ENCODE peak calls at places on chromosomes 2 and 18, in eight cellular contexts. S is psoas muscle, I is left lung, P is kidney, B is ascending aorta, C is endothelial cell, E is HFFc6, N is lower leg skin. Q is an unnamed sample.
A peak's percentile ranks its signal among the peaks of the same experiment; 100 is the strongest.

GRCh38 chr18:8705941-8706544 is 687 bp downstream of the MTCL1 start:
- DNase-seq in S (peak; percentile 53), I (peak; percentile 80), P (peak; percentile 80), B (no peak), C (peak; percentile 21), E (no peak), N (peak; percentile 87), Q (peak; percentile 56)

GRCh38 chr18:39624934-39625333 is 2059.3 kb upstream of the CELF4 start:
- DNase-seq in S (no peak), I (no peak), P (no peak), B (no peak), C (no peak), E (peak; percentile 53), N (no peak), Q (no peak)

GRCh38 chr2:16148632-16149348 is 208.4 kb downstream of the MYCN start:
- DNase-seq in S (no peak), I (no peak), P (no peak), B (no peak), C (no peak), E (no peak), N (peak; percentile 14), Q (no peak)

GRCh38 chr2:149921911-149922616 is 334.5 kb upstream of the MMADHC start:
- DNase-seq in S (no peak), I (no peak), P (no peak), B (no peak), C (no peak), E (no peak), N (no peak), Q (no peak)

GRCh38 chr2:47344890-47345583 is 57.9 kb upstream of the MSH2 start:
- DNase-seq in S (peak; percentile 59), I (peak; percentile 83), P (peak; percentile 93), B (no peak), C (peak; percentile 87), E (peak; percentile 59), N (peak; percentile 88), Q (peak; percentile 92)

GRCh38 chr2:41965886-41966285 is 81.9 kb upstream of the PKDCC start:
- DNase-seq in S (peak; percentile 76), I (no peak), P (no peak), B (peak; percentile 86), C (no peak), E (no peak), N (peak; percentile 89), Q (no peak)

GRCh38 chr2:109032229-109032800 is 43.3 kb upstream of the EDAR start:
- DNase-seq in S (no peak), I (no peak), P (no peak), B (no peak), C (no peak), E (no peak), N (peak; percentile 45), Q (no peak)

GRCh38 chr18:29123706-29124530 is 947.0 kb upstream of the CDH2 start:
- DNase-seq in S (no peak), I (no peak), P (no peak), B (no peak), C (no peak), E (no peak), N (no peak), Q (no peak)

GRCh38 chr2:112216158-112216557 is 38.7 kb downstream of the ZC3H8 start:
- DNase-seq in S (no peak), I (no peak), P (no peak), B (no peak), C (peak; percentile 7), E (peak; percentile 8), N (no peak), Q (no peak)

GRCh38 chr2:54092940-54093339 is 22.5 kb upstream of the ACYP2 start:
- DNase-seq in S (no peak), I (no peak), P (no peak), B (no peak), C (no peak), E (no peak), N (no peak), Q (no peak)

GRCh38 chr2:241017228-241017940 is 19.0 kb downstream of the SNED1 start:
- DNase-seq in S (no peak), I (peak; percentile 47), P (no peak), B (peak; percentile 30), C (no peak), E (no peak), N (peak; percentile 80), Q (no peak)

GRCh38 chr18:23487738-23488625 is 15.3 kb upstream of the RMC1 start:
- DNase-seq in S (no peak), I (peak; percentile 81), P (no peak), B (peak; percentile 82), C (no peak), E (no peak), N (no peak), Q (no peak)

GRCh38 chr18:27223570-27224340 is 38.6 kb upstream of the CHST9 start:
- DNase-seq in S (no peak), I (no peak), P (no peak), B (no peak), C (no peak), E (no peak), N (no peak), Q (peak; percentile 45)

GRCh38 chr2:164675027-164675426 is 53.7 kb upstream of the GRB14 start:
- DNase-seq in S (no peak), I (no peak), P (no peak), B (no peak), C (no peak), E (no peak), N (no peak), Q (no peak)

GRCh38 chr2:237824085-237824484 is 25.5 kb downstream of the RBM44 start:
- DNase-seq in S (no peak), I (no peak), P (no peak), B (no peak), C (no peak), E (no peak), N (no peak), Q (no peak)

GRCh38 chr2:179876266-179876665 is 14.9 kb upstream of the ZNF385B start:
- DNase-seq in S (no peak), I (no peak), P (no peak), B (no peak), C (no peak), E (no peak), N (no peak), Q (no peak)
- TF ChIP-seq CTCF in S (no peak), I (no peak), P (no peak), B (no peak), C (no peak), E (no peak), N (no peak), Q (no peak)

DNA sequence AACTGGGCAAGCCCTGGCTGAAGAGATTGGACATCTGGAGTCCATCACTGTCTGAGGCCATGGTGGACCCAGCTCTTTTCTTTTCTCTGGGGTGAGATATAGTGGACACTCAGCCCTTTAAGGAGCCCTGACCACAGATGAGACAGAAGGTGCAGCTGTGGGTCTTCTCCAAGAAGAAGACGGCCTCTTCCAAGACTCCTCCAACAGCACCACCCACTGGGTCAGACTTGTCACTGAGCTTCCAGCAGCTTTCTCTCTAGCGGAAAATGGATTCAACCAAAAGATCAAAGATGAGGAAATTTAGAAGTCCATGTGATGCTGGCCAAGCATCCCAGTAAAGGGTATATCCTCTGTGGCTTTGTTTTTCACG is 27.3 kb downstream of the TWIST2 start:
- DNase-seq in S (no peak), I (peak; percentile 42), P (no peak), B (peak; percentile 68), C (no peak), E (peak; percentile 74), N (peak; percentile 89), Q (no peak)
- TF ChIP-seq CTCF in S (no peak), I (no peak), P (no peak), B (no peak), C (no peak), E (peak; percentile 88), N (no peak), Q (no peak)

GRCh38 chr2:152336103-152336853 is 1.3 kb downstream of the FMNL2 start:
- DNase-seq in S (peak; percentile 81), I (peak; percentile 86), P (peak; percentile 84), B (peak; percentile 77), C (peak; percentile 55), E (peak; percentile 29), N (peak; percentile 93), Q (peak; percentile 68)

GRCh38 chr2:152335851-152336102 is 803 bp downstream of the FMNL2 start:
- DNase-seq in S (peak; percentile 64), I (no peak), P (peak; percentile 80), B (no peak), C (no peak), E (no peak), N (peak; percentile 85), Q (no peak)

GRCh38 chr2:152334701-152335015 is 316 bp upstream of the FMNL2 start:
- DNase-seq in S (no peak), I (no peak), P (no peak), B (no peak), C (no peak), E (no peak), N (no peak), Q (no peak)

GRCh38 chr2:152336854-152337510 is 2.0 kb downstream of the FMNL2 start:
- DNase-seq in S (peak; percentile 54), I (no peak), P (no peak), B (no peak), C (peak; percentile 5), E (peak; percentile 60), N (no peak), Q (peak; percentile 48)

DNA sequence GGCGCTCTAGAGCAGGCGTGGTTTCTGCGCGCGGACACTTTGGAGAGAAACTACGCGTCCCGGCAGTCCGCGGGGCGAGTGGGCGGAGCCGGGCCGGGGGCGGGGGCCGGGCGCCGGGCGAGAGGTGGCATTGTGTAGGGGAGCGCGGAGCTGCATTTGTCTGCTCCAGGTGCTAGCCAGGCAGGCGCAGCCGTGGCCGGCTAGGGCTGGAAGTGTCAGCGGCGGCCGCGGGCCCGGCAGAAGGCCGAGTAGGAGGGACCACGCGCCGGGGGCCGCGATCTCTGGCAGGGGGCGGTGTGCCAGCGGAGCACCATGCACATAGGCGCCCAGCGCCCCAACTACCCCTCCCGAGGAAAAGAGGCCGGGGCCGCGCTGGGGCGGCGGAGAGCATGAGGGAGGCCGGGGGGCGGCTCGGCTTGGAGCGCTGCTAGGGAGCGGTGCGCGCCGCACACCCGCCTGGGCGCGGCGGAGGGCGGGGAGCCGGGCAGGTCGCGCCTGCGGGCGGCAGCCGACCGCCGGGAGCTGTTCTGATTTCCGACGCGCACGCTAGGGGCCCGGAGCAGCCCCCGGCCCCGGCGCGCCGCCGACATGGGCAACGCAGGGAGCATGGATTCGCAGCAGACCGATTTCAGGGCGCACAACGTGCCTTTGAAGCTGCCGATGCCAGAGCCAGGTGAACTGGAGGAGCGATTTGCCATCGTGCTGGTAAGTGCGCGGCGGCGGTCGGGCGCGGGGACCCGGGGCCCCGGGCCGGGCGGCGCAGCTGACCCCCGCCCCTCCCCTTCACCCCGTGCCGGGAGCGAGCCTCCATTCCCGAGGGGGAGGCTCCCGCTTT is at the start of gene FMNL2:
- DNase-seq in S (peak; percentile 93), I (peak; percentile 92), P (peak; percentile 92), B (peak; percentile 92), C (peak; percentile 90), E (peak; percentile 57), N (peak; percentile 96), Q (peak; percentile 94)
- TF ChIP-seq CTCF in S (no peak), I (no peak), P (no peak), B (no peak), C (no peak), E (peak; percentile 54), N (no peak), Q (no peak)

DNA sequence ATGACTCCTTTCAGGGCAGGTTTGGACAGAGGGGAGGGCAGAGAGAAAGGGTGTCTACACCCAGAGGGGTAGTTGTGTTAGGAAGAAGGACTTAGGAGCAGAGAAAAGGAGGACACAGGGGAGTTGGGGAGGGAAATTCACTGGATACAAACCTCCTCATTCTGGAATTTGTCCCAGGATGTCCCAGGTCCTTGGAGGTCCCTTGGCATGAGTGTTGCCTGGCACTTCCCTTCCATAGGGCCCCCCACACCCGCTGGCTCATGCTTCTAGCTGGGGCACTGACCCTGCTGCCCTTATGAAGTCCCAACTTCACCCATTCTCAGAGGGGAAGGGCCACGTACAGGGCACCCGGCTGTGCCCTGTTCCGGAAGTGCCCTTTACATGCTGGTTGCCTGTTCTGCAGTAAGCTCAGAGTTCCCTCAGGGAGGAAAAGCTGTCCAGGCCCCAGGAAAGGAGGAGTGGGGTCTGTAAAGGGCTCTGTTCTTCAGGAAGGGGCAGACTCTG is 93.6 kb upstream of the SMAD2 start:
- DNase-seq in S (no peak), I (no peak), P (peak; percentile 32), B (peak; percentile 31), C (no peak), E (no peak), N (peak; percentile 83), Q (no peak)
- TF ChIP-seq CTCF in S (no peak), I (no peak), P (no peak), B (no peak), C (no peak), E (no peak), N (no peak), Q (no peak)